ENCODE peak calls at places on chromosomes 5 and 9, in seven cellular contexts. S, T, G, F, A, C and D are unnamed samples.

GRCh38 chr5:174022384-174023095 is 23.0 kb upstream of the NSG2 start:
- DNase-seq in S (no peak), T (no peak), G (no peak), F (no peak), A (no peak), C (no peak), D (no peak)

GRCh38 chr9:132973713-132974112 is 4.8 kb upstream of the GFI1B start:
- DNase-seq in S (no peak), T (peak), G (no peak), F (peak), A (peak), C (no peak), D (no peak)

GRCh38 chr5:94754824-94755223 is 136.4 kb downstream of the SLF1 start:
- DNase-seq in S (no peak), T (peak), G (no peak), F (no peak), A (no peak), C (no peak), D (no peak)

GRCh38 chr5:10726913-10727517 is 34.0 kb downstream of the DAP start:
- DNase-seq in S (no peak), T (no peak), G (peak), F (no peak), A (no peak), C (peak), D (peak)

GRCh38 chr5:112419596-112420110 is 576 bp upstream of the EPB41L4A start:
- DNase-seq in S (no peak), T (peak), G (peak), F (no peak), A (peak), C (peak), D (peak)

GRCh38 chr5:16565118-16565517 is 51.7 kb downstream of the RETREG1 start:
- DNase-seq in S (no peak), T (no peak), G (no peak), F (no peak), A (no peak), C (no peak), D (no peak)

GRCh38 chr5:170612256-170612656 is 108.4 kb downstream of the KCNIP1 start:
- DNase-seq in S (no peak), T (no peak), G (no peak), F (no peak), A (no peak), C (no peak), D (no peak)

GRCh38 chr5:432201-432927 is 10.6 kb upstream of the EXOC3 start:
- DNase-seq in S (no peak), T (no peak), G (no peak), F (no peak), A (no peak), C (no peak), D (peak)

GRCh38 chr9:20603524-20604268 is 18.6 kb downstream of the MLLT3 start:
- DNase-seq in S (no peak), T (no peak), G (no peak), F (no peak), A (no peak), C (no peak), D (no peak)

GRCh38 chr9:120396926-120397325 is 183.0 kb downstream of the CDK5RAP2 start:
- DNase-seq in S (no peak), T (peak), G (no peak), F (no peak), A (no peak), C (no peak), D (no peak)

GRCh38 chr5:88172847-88173758 is 95.5 kb downstream of the TMEM161B start:
- DNase-seq in S (no peak), T (peak), G (no peak), F (no peak), A (peak), C (no peak), D (no peak)

GRCh38 chr5:153796527-153796926 is 242.2 kb downstream of the FAM114A2 start:
- DNase-seq in S (no peak), T (no peak), G (no peak), F (no peak), A (no peak), C (no peak), D (no peak)

GRCh38 chr9:132233138-132233537 is 71.3 kb downstream of the NTNG2 start:
- DNase-seq in S (no peak), T (no peak), G (no peak), F (no peak), A (no peak), C (no peak), D (no peak)

GRCh38 chr9:125767349-125767748 is 20.2 kb downstream of the PBX3 start:
- DNase-seq in S (no peak), T (no peak), G (no peak), F (no peak), A (no peak), C (no peak), D (no peak)

GRCh38 chr9:23526806-23527205 is 299.2 kb downstream of the ELAVL2 start:
- DNase-seq in S (peak), T (no peak), G (no peak), F (no peak), A (no peak), C (no peak), D (no peak)

GRCh38 chr5:125295405-125295872 is 549.0 kb upstream of the ZNF608 start:
- DNase-seq in S (no peak), T (peak), G (no peak), F (no peak), A (no peak), C (peak), D (no peak)

GRCh38 chr5:132746592-132747063 is 598 bp upstream of the CCNI2 start:
- DNase-seq in S (no peak), T (peak), G (peak), F (no peak), A (no peak), C (no peak), D (no peak)

GRCh38 chr9:15606667-15607472 is 54.0 kb downstream of the CCDC171 start:
- DNase-seq in S (peak), T (peak), G (no peak), F (peak), A (no peak), C (peak), D (peak)